ENCODE peak calls at places on chromosomes 11 and 22, in five cellular contexts. D, Q, R, J and C are unnamed samples.

GRCh38 chr22:45544588-45545170 is 42.0 kb downstream of the FBLN1 start:
- DNase-seq in D (no peak), Q (no peak), R (no peak), J (no peak), C (no peak)

GRCh38 chr22:17336061-17336460 is 33.2 kb upstream of the CECR2 start:
- DNase-seq in D (no peak), Q (no peak), R (no peak), J (no peak), C (no peak)

GRCh38 chr11:27705873-27706820 is 5.9 kb upstream of the BDNF start:
- DNase-seq in D (peak), Q (no peak), R (no peak), J (no peak), C (no peak)

GRCh38 chr22:30314918-30315317 is 11.8 kb downstream of the TBC1D10A start:
- DNase-seq in D (no peak), Q (no peak), R (peak), J (peak), C (no peak)

GRCh38 chr11:67466367-67466766 is 2.7 kb downstream of the TMEM134 start:
- DNase-seq in D (no peak), Q (no peak), R (no peak), J (no peak), C (no peak)

GRCh38 chr22:42680648-42681047 is 31.5 kb upstream of the CYB5R3 start:
- DNase-seq in D (no peak), Q (peak), R (no peak), J (peak), C (peak)

GRCh38 chr11:120239713-120240640 is at the start of gene POU2F3:
- DNase-seq in D (peak), Q (no peak), R (no peak), J (no peak), C (no peak)

GRCh38 chr11:12201016-12201985 is 90.9 kb downstream of the MICAL2 start:
- DNase-seq in D (no peak), Q (no peak), R (no peak), J (peak), C (no peak)

GRCh38 chr11:43397251-43397650 is 38.5 kb downstream of the TTC17 start:
- DNase-seq in D (no peak), Q (no peak), R (no peak), J (no peak), C (no peak)

GRCh38 chr22:39496131-39496838 is 5.8 kb upstream of the MIEF1 start:
- DNase-seq in D (peak), Q (no peak), R (peak), J (peak), C (peak)

GRCh38 chr11:35626511-35626910 is 8.3 kb downstream of the FJX1 start:
- DNase-seq in D (no peak), Q (no peak), R (no peak), J (no peak), C (no peak)